ENCODE peak calls at places on chromosome 17, in six cellular contexts. P, R, I, U, N and H are unnamed samples.

GRCh38 chr17:48618366-48618896 is 3.3 kb upstream of the HOXB8 start:
- ATAC-seq in P (peak; percentile 76), R (peak; percentile 89), I (peak; percentile 71), U (peak; percentile 76), N (peak; percentile 74), H (peak; percentile 93)

GRCh38 chr17:63309021-63309420 is 137.1 kb downstream of the CYB561 start:
- ATAC-seq in P (no peak), R (no peak), I (no peak), U (no peak), N (no peak), H (no peak)

GRCh38 chr17:8225813-8226535 is 15.6 kb upstream of the AURKB start:
- ATAC-seq in P (no peak), R (no peak), I (peak; percentile 11), U (peak; percentile 25), N (peak; percentile 2), H (peak; percentile 4)

GRCh38 chr17:49003557-49004511 is 6.6 kb downstream of the IGF2BP1 start:
- ATAC-seq in P (no peak), R (no peak), I (peak; percentile 68), U (peak; percentile 20), N (no peak), H (peak; percentile 33)

GRCh38 chr17:57607553-57608120 is 137.5 kb downstream of the CCDC182 start:
- ATAC-seq in P (no peak), R (no peak), I (peak; percentile 46), U (peak; percentile 50), N (no peak), H (no peak)

GRCh38 chr17:39651908-39652634 is 13.1 kb upstream of the TCAP start:
- ATAC-seq in P (no peak), R (no peak), I (no peak), U (no peak), N (no peak), H (no peak)

GRCh38 chr17:19703776-19704371 is 12.5 kb downstream of the SLC47A2 start:
- ATAC-seq in P (no peak), R (peak; percentile 24), I (no peak), U (no peak), N (no peak), H (peak; percentile 21)

GRCh38 chr17:67582632-67583230 is 135.0 kb upstream of the NOL11 start:
- ATAC-seq in P (no peak), R (no peak), I (no peak), U (no peak), N (no peak), H (no peak)

GRCh38 chr17:32940706-32941390 is 12.9 kb downstream of the TMEM98 start:
- ATAC-seq in P (no peak), R (no peak), I (no peak), U (no peak), N (no peak), H (no peak)

GRCh38 chr17:13765701-13766100 is 164.0 kb upstream of the HS3ST3A1 start:
- ATAC-seq in P (no peak), R (no peak), I (no peak), U (no peak), N (no peak), H (no peak)

GRCh38 chr17:42358434-42358833 is 29.8 kb downstream of the STAT3 start:
- ATAC-seq in P (no peak), R (no peak), I (no peak), U (no peak), N (no peak), H (no peak)

GRCh38 chr17:38922538-38923291 is 2.7 kb upstream of the LASP1NB start:
- ATAC-seq in P (no peak), R (peak; percentile 65), I (peak; percentile 55), U (no peak), N (peak; percentile 63), H (peak; percentile 62)

GRCh38 chr17:69339937-69340336 is 13.0 kb upstream of the ABCA5 start:
- ATAC-seq in P (no peak), R (no peak), I (no peak), U (no peak), N (no peak), H (no peak)

GRCh38 chr17:64991726-64992125 is 64.8 kb downstream of the GNA13 start:
- ATAC-seq in P (no peak), R (no peak), I (no peak), U (no peak), N (no peak), H (no peak)

GRCh38 chr17:57853695-57854094 is 3.9 kb upstream of the MRPS23 start:
- ATAC-seq in P (no peak), R (no peak), I (no peak), U (no peak), N (no peak), H (no peak)

GRCh38 chr17:50918071-50918932 is 52.1 kb upstream of the TOB1 start:
- ATAC-seq in P (no peak), R (no peak), I (no peak), U (no peak), N (no peak), H (no peak)

GRCh38 chr17:50691550-50692447 is 15.9 kb downstream of the ANKRD40 start:
- ATAC-seq in P (no peak), R (no peak), I (no peak), U (no peak), N (no peak), H (no peak)

GRCh38 chr17:59826741-59827453 is 65.8 kb downstream of the TUBD1 start:
- ATAC-seq in P (no peak), R (no peak), I (no peak), U (no peak), N (no peak), H (no peak)

GRCh38 chr17:30380106-30380420 is 1.3 kb downstream of the CPD start:
- ATAC-seq in P (peak; percentile 11), R (no peak), I (no peak), U (no peak), N (no peak), H (no peak)

GRCh38 chr17:50909765-50910661 is 43.9 kb upstream of the TOB1 start:
- ATAC-seq in P (peak; percentile 88), R (peak; percentile 11), I (peak; percentile 21), U (peak; percentile 90), N (peak; percentile 18), H (no peak)

GRCh38 chr17:39092672-39093250 is 58.7 kb downstream of the PLXDC1 start:
- ATAC-seq in P (peak; percentile 21), R (no peak), I (no peak), U (peak; percentile 35), N (no peak), H (no peak)

GRCh38 chr17:73138541-73139138 is 26.2 kb upstream of the SSTR2 start:
- ATAC-seq in P (no peak), R (no peak), I (no peak), U (no peak), N (no peak), H (no peak)

GRCh38 chr17:2202302-2202995 is 101.1 kb downstream of the SMG6 start:
- ATAC-seq in P (peak; percentile 53), R (no peak), I (no peak), U (no peak), N (peak; percentile 19), H (no peak)

GRCh38 chr17:44283374-44284023 is 15.6 kb upstream of the SLC4A1 start:
- ATAC-seq in P (no peak), R (no peak), I (no peak), U (no peak), N (no peak), H (no peak)

GRCh38 chr17:69358688-69359596 is 32.0 kb upstream of the ABCA5 start:
- ATAC-seq in P (peak; percentile 30), R (no peak), I (peak; percentile 91), U (no peak), N (no peak), H (peak; percentile 35)